ENCODE peak calls at places on chromosomes 2 and 18, in six cellular contexts. S is neural progenitor cell, U is PC-3, W is hepatocyte, K is mammary epithelial cell, P is K562. N is an unnamed sample.

GRCh38 chr2:21234721-21235120 is 111.0 kb downstream of the TDRD15 start:
- DNase-seq in S (no peak), U (no peak), W (no peak), K (no peak), P (no peak), N (no peak)

GRCh38 chr2:9720352-9721093 is 89.7 kb upstream of the YWHAQ start:
- DNase-seq in S (no peak), U (no peak), W (no peak), K (no peak), P (no peak), N (no peak)

GRCh38 chr2:26942543-26943295 is 27.7 kb upstream of the MAPRE3 start:
- DNase-seq in S (peak), U (peak), W (peak), K (peak), P (peak), N (peak)

GRCh38 chr2:149915151-149915550 is 327.6 kb upstream of the MMADHC start:
- DNase-seq in S (peak), U (no peak), W (no peak), K (no peak), P (no peak), N (no peak)

GRCh38 chr18:34219651-34220050 is 5.1 kb downstream of the NOL4 start:
- DNase-seq in S (peak), U (no peak), W (no peak), K (no peak), P (no peak), N (no peak)

GRCh38 chr2:174059178-174059874 is 94.2 kb upstream of the SP3 start:
- DNase-seq in S (no peak), U (peak), W (no peak), K (peak), P (peak), N (peak)

GRCh38 chr2:29042581-29043075 is 31.7 kb downstream of the PCARE start:
- DNase-seq in S (no peak), U (no peak), W (no peak), K (no peak), P (no peak), N (peak)

GRCh38 chr2:242019344-242019743 is 149.8 kb downstream of the RTP5 start:
- DNase-seq in S (no peak), U (no peak), W (no peak), K (no peak), P (no peak), N (no peak)

DNA sequence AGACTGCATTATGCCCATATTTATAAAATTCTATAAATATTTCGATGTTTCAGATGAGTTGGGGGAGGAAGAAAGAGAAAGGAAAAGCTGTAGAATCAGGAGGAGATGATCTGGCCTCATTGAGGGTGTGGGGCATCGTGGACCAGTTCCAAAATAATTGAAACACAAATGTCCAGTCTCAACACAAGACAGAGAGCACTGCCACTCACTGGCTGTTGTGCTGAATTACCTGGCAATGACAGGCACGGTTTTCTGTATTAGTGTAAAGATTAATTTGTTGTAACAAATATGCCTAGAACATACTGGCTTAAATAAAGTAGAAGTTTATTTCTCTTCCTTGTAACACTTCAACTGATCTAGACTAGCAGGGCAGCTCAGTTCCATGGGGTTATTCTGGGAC is 24.1 kb downstream of the POLE4 start:
- DNase-seq in S (no peak), U (peak), W (no peak), K (peak), P (no peak), N (no peak)
- H2AFZ ChIP-seq in S (no peak), U (no peak), W (no peak), K (no peak), P (no peak), N (no peak)

GRCh38 chr2:235494716-235495372 is 1.0 kb downstream of the AGAP1 start:
- DNase-seq in S (peak), U (peak), W (peak), K (peak), P (peak), N (peak)
- H2AFZ ChIP-seq in S (no peak), U (peak), W (peak), K (peak), P (no peak), N (peak)

GRCh38 chr2:53969285-53970094 is 1.3 kb downstream of the PSME4 start:
- DNase-seq in S (no peak), U (peak), W (peak), K (peak), P (peak), N (peak)
- H2AFZ ChIP-seq in S (no peak), U (no peak), W (no peak), K (no peak), P (peak), N (peak)

GRCh38 chr2:232444409-232445148 is 11.4 kb upstream of the ALPI start:
- DNase-seq in S (peak), U (peak), W (peak), K (peak), P (peak), N (peak)
- H2AFZ ChIP-seq in S (no peak), U (peak), W (no peak), K (no peak), P (peak), N (peak)

GRCh38 chr2:198638579-198638978 is 819.2 kb downstream of the SATB2 start:
- DNase-seq in S (no peak), U (no peak), W (no peak), K (no peak), P (no peak), N (peak)
- H2AFZ ChIP-seq in S (no peak), U (no peak), W (no peak), K (no peak), P (no peak), N (no peak)

DNA sequence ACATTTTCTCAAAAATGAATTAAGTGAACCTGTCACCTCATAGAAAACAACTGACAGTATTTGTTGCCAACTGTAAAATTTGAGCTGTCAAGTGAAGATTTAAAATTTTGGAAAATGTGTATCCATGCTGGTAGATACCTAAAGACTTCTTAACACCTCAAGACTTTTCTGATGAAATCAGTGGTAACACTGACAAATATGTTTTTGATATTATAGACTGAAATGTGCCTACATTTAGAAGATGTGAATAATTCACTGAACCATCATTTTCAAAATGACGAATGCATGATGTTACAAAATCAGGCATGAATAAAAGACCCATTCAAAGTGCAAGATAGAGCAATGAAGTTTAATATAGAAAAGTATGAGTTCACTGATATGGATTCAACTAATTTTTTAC is 51.5 kb upstream of the ASPRV1 start:
- DNase-seq in S (no peak), U (no peak), W (no peak), K (no peak), P (no peak), N (no peak)
- H2AFZ ChIP-seq in S (no peak), U (no peak), W (no peak), K (no peak), P (no peak), N (no peak)

DNA sequence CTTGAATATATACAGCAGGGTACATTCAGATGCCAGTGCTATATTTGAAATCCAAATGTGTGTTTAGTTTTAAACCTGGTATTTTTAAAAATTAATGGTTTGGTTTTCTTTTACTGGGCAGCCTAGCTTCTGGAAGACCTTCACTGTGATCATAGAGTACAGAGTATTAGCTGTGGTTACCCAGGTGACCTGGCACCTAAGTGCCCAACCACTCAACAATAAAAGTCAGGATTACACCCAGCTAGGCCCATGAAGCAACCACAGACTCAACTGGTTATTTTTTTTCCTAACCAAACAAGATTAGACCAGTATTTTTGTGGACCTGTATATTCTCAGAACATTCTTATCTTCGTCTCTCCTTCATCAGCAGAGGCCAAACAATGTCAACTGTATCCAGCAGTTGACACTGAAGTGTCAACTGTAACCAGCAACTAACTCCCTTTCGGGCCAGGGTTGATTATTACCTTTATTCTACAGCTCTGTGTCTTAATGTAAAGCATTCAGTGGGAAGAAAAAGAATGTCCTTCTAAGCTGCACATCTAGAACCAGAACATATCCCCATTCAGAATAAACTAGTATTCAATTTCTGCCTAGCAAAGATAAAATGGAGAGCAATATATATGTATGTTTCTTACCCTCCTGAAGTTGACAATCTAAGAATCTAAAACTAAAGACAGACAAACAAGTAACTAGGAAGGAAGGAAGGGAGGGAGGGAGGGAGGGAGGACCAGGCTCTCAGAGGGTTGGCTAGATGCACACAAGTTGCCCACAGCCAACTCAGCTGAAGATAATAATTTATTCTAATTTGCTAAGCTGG is 289.1 kb upstream of the SLC39A10 start:
- DNase-seq in S (no peak), U (no peak), W (no peak), K (no peak), P (no peak), N (no peak)
- H2AFZ ChIP-seq in S (no peak), U (no peak), W (no peak), K (no peak), P (peak), N (no peak)

GRCh38 chr18:58541789-58542425 is 87.0 kb downstream of the ALPK2 start:
- DNase-seq in S (no peak), U (peak), W (peak), K (peak), P (no peak), N (peak)
- H2AFZ ChIP-seq in S (no peak), U (no peak), W (no peak), K (peak), P (no peak), N (no peak)

DNA sequence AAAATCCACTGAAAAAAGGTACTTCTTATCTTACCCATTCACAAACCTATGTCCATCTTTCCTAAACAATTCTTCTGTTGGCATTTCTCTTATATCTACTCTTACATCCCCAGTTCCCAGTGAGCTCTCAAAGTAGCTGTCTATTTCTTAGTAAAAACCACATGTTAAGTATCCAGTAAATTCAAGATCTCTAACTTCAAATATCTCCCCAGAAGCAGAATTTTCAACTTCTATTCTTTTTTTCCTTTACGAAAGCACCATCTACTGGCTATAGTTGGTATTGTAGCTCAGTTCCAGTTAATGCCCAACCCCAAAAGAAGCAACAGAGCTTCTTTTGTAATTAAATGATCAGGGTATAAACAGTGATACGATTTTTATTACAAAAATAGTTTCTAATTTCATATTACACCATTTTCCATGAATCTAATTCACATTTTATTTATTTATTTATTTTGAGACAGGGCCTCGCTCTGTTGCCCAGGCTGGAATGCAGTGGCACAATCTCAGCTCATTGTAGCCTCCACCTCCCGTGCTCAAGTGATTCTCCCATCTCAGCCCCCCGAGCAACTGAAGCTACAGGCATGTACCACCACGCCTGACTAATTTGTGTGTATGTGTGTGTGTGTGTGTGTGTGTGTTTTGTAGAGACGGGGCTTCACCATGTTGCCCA is 28.5 kb downstream of the HRH4 start:
- DNase-seq in S (peak), U (peak), W (peak), K (peak), P (peak), N (peak)
- H2AFZ ChIP-seq in S (no peak), U (no peak), W (no peak), K (no peak), P (no peak), N (no peak)